ENCODE peak calls at places on chromosomes 16 and 17, in nine cellular contexts. W is left ventricle myocardium inferior, K is neural progenitor cell, V is uterus, L is HCT116, B is thyroid gland, E is thoracic aorta, P is SK-N-MC, S is heart left ventricle. O is an unnamed sample. For H3K36me3, the result is how much of the 10 kb centered on the place peaks cover.

GRCh38 chr17:67492824-67493490 is 115.9 kb downstream of the PITPNC1 start:
- DNase-seq in W (no peak), S (no peak), V (no peak), L (no peak), E (no peak), P (no peak), B (no peak), K (no peak), O (no peak)

GRCh38 chr17:79775635-79776034 is 2.3 kb upstream of the CBX2 start:
- DNase-seq in W (no peak), B (no peak), S (no peak), E (no peak), V (no peak), K (peak), P (no peak), L (no peak), O (no peak)

GRCh38 chr17:59361916-59362810 is 30.7 kb downstream of the YPEL2 start:
- DNase-seq in K (no peak), E (no peak), B (peak), W (no peak), V (no peak), S (no peak), P (no peak), L (no peak), O (no peak)

GRCh38 chr16:50136399-50136798 is 16.7 kb upstream of the TENT4B start:
- DNase-seq in V (no peak), E (no peak), L (no peak), S (no peak), P (no peak), W (no peak), K (no peak), B (no peak), O (no peak)

GRCh38 chr17:6555331-6556120 is 829 bp downstream of the PITPNM3 start:
- DNase-seq in L (no peak), S (no peak), V (no peak), K (peak), W (no peak), E (no peak), P (no peak), B (peak), O (peak)

GRCh38 chr17:48575066-48575582 is 3.0 kb downstream of the HOXB4 start:
- DNase-seq in E (no peak), K (no peak), V (no peak), P (no peak), B (no peak), S (no peak), W (no peak), L (no peak), O (no peak)

GRCh38 chr17:11330871-11331270 is 89.9 kb downstream of the SHISA6 start:
- DNase-seq in B (no peak), P (peak), W (peak), V (peak), E (no peak), K (peak), S (peak), L (no peak), O (peak)

GRCh38 chr16:86363057-86363490 is 147.3 kb upstream of the FOXF1 start:
- DNase-seq in B (no peak), P (no peak), K (no peak), V (no peak), L (no peak), E (no peak), S (no peak), W (no peak), O (no peak)

GRCh38 chr17:36844013-36844412 is 93.3 kb upstream of the LHX1 start:
- DNase-seq in V (no peak), P (no peak), W (no peak), K (no peak), B (no peak), S (no peak), L (no peak), E (no peak), O (no peak)

GRCh38 chr17:57900991-57901743 is 51.3 kb upstream of the MRPS23 start:
- DNase-seq in L (no peak), V (no peak), W (no peak), P (no peak), E (no peak), B (no peak), S (no peak), K (no peak), O (no peak)

GRCh38 chr16:24309222-24309905 is 53.2 kb downstream of the CACNG3 start:
- DNase-seq in K (peak), L (peak), B (no peak), W (no peak), V (no peak), E (no peak), P (no peak), S (no peak), O (no peak)

GRCh38 chr16:23739516-23739915 is 15.3 kb upstream of the CHP2 start:
- DNase-seq in V (no peak), S (no peak), P (no peak), L (no peak), B (no peak), K (no peak), E (no peak), W (no peak), O (no peak)

GRCh38 chr17:63419949-63420867 is 25.9 kb downstream of the CYB561 start:
- DNase-seq in L (no peak), E (no peak), K (no peak), S (no peak), P (no peak), B (no peak), V (no peak), W (no peak), O (no peak)

GRCh38 chr17:61484174-61484573 is 32.0 kb downstream of the TBX4 start:
- DNase-seq in V (no peak), S (no peak), E (no peak), L (no peak), W (no peak), B (no peak), P (no peak), K (no peak), O (no peak)

GRCh38 chr17:2700031-2700490 is 11.5 kb downstream of the CLUH start:
- DNase-seq in L (no peak), P (no peak), K (no peak), B (no peak), V (peak), W (no peak), E (no peak), S (peak), O (peak)
- H3K36me3 ChIP-seq in L (half or more), P (half or more), K (under half), B (half or more), V (under half), W (half or more), E (half or more), S (under half), O (under half)

GRCh38 chr16:2235695-2236361 is 416 bp upstream of the DNASE1L2 start:
- DNase-seq in E (no peak), B (no peak), K (no peak), S (no peak), L (no peak), V (no peak), P (no peak), W (no peak), O (no peak)
- H3K36me3 ChIP-seq in E (under half), B (under half), K (under half), S (under half), L (under half), V (under half), P (under half), W (half or more), O (under half)

GRCh38 chr16:11565665-11566064 is 21.1 kb downstream of the LITAF start:
- DNase-seq in B (no peak), P (no peak), K (no peak), L (no peak), V (no peak), W (no peak), S (no peak), E (no peak), O (no peak)
- H3K36me3 ChIP-seq in B (under half), P (under half), K (under half), L (under half), V (under half), W (under half), S (under half), E (under half), O (under half)

GRCh38 chr17:38544839-38545209 is 60.9 kb downstream of the SRCIN1 start:
- DNase-seq in L (no peak), B (no peak), E (no peak), P (no peak), K (no peak), W (no peak), V (no peak), S (no peak), O (peak)
- H3K36me3 ChIP-seq in L (under half), B (under half), E (under half), P (under half), K (under half), W (under half), V (under half), S (under half), O (under half)

GRCh38 chr16:17647879-17648649 is 177.3 kb upstream of the XYLT1 start:
- DNase-seq in E (no peak), K (no peak), S (no peak), W (no peak), V (no peak), P (no peak), B (no peak), L (no peak), O (no peak)
- H3K36me3 ChIP-seq in E (under half), K (under half), S (under half), W (under half), V (under half), P (under half), B (under half), L (under half), O (under half)